ENCODE peak calls at places on chromosome 14, in four cellular contexts. S is IMR-90; C is CD8-positive, alpha-beta T cell; N is AG10803. Z is an unnamed sample.

GRCh38 chr14:23654231-23654630 is 18.1 kb downstream of the DHRS2 start:
- DNase-seq in S (no peak), C (no peak), N (no peak), Z (no peak)

GRCh38 chr14:29390046-29390841 is 537.4 kb downstream of the PRKD1 start:
- DNase-seq in S (no peak), C (no peak), N (no peak), Z (no peak)

GRCh38 chr14:68636597-68636996 is 156.3 kb downstream of the ZFP36L1 start:
- DNase-seq in S (no peak), C (no peak), N (no peak), Z (no peak)

GRCh38 chr14:25381498-25381897 is 331.6 kb upstream of the STXBP6 start:
- DNase-seq in S (no peak), C (no peak), N (no peak), Z (no peak)

GRCh38 chr14:94685166-94685581 is 73.0 kb downstream of the SERPINA3 start:
- DNase-seq in S (no peak), C (no peak), N (no peak), Z (peak; percentile 5)

GRCh38 chr14:68375371-68375770 is 417.5 kb downstream of the ZFP36L1 start:
- DNase-seq in S (no peak), C (no peak), N (no peak), Z (no peak)

GRCh38 chr14:92400579-92401444 is 77.8 kb downstream of the SLC24A4 start:
- DNase-seq in S (peak; percentile 13), C (no peak), N (peak; percentile 12), Z (peak; percentile 69)

GRCh38 chr14:101506211-101506920 is 54.9 kb upstream of the DIO3 start:
- DNase-seq in S (no peak), C (no peak), N (no peak), Z (no peak)

GRCh38 chr14:96592591-96593388 is 90.6 kb downstream of the PAPOLA start:
- DNase-seq in S (peak; percentile 17), C (peak; percentile 41), N (peak; percentile 14), Z (peak; percentile 56)

GRCh38 chr14:71751264-71751663 is 181.0 kb upstream of the RGS6 start:
- DNase-seq in S (peak; percentile 53), C (no peak), N (no peak), Z (no peak)

GRCh38 chr14:78933948-78934524 is 763.9 kb downstream of the NRXN3 start:
- DNase-seq in S (peak; percentile 49), C (no peak), N (peak; percentile 34), Z (peak; percentile 45)

GRCh38 chr14:69288001-69288771 is 28.2 kb downstream of the GALNT16 start:
- DNase-seq in S (peak; percentile 42), C (no peak), N (peak; percentile 92), Z (no peak)

GRCh38 chr14:81268016-81268416 is 47.3 kb upstream of the GTF2A1 start:
- DNase-seq in S (peak; percentile 1), C (no peak), N (no peak), Z (no peak)

GRCh38 chr14:91277546-91278382 is 33.3 kb upstream of the GPR68 start:
- DNase-seq in S (no peak), C (no peak), N (no peak), Z (no peak)

GRCh38 chr14:62776300-62776699 is 269.0 kb downstream of the KCNH5 start:
- DNase-seq in S (peak; percentile 86), C (no peak), N (no peak), Z (no peak)

GRCh38 chr14:90976076-90976475 is 84.4 kb downstream of the RPS6KA5 start:
- DNase-seq in S (no peak), C (no peak), N (no peak), Z (no peak)

GRCh38 chr14:74577247-74577947 is 34.6 kb downstream of the LTBP2 start:
- DNase-seq in S (peak; percentile 33), C (no peak), N (peak; percentile 67), Z (no peak)

GRCh38 chr14:74616507-74616906 is 4.5 kb upstream of the LTBP2 start:
- DNase-seq in S (peak; percentile 91), C (no peak), N (peak; percentile 76), Z (no peak)

GRCh38 chr14:90512332-90512951 is 115.6 kb downstream of the CALM1 start:
- DNase-seq in S (no peak), C (no peak), N (no peak), Z (no peak)

GRCh38 chr14:78341827-78342389 is 171.7 kb downstream of the NRXN3 start:
- DNase-seq in S (no peak), C (no peak), N (no peak), Z (no peak)

GRCh38 chr14:56587701-56588100 is 8.1 kb downstream of the TMEM260 start:
- DNase-seq in S (no peak), C (no peak), N (no peak), Z (no peak)

GRCh38 chr14:23669441-23669840 is 33.3 kb downstream of the DHRS2 start:
- DNase-seq in S (no peak), C (no peak), N (no peak), Z (no peak)

GRCh38 chr14:31360919-31361662 is 59.3 kb downstream of the HEATR5A start:
- DNase-seq in S (peak; percentile 64), C (no peak), N (peak; percentile 75), Z (no peak)

GRCh38 chr14:69657961-69658360 is 46.6 kb downstream of the SUSD6 start:
- DNase-seq in S (peak; percentile 42), C (no peak), N (peak; percentile 74), Z (no peak)

GRCh38 chr14:20624495-20625070 is 16.9 kb downstream of the OR6S1 start:
- DNase-seq in S (peak; percentile 60), C (no peak), N (peak; percentile 66), Z (peak; percentile 87)

GRCh38 chr14:53368714-53369191 is 215.6 kb upstream of the DDHD1 start:
- DNase-seq in S (peak; percentile 88), C (no peak), N (peak; percentile 82), Z (no peak)

GRCh38 chr14:66708262-66708661 is 200.3 kb downstream of the GPHN start:
- DNase-seq in S (no peak), C (no peak), N (no peak), Z (no peak)

GRCh38 chr14:80095623-80096022 is 115.7 kb downstream of the DIO2 start:
- DNase-seq in S (peak; percentile 85), C (no peak), N (peak; percentile 65), Z (no peak)

GRCh38 chr14:69968151-69968550 is 88.9 kb downstream of the SMOC1 start:
- DNase-seq in S (peak; percentile 43), C (no peak), N (no peak), Z (no peak)

GRCh38 chr14:53347046-53347445 is 193.9 kb upstream of the DDHD1 start:
- DNase-seq in S (no peak), C (no peak), N (no peak), Z (no peak)

GRCh38 chr14:35222324-35222723 is 69.9 kb upstream of the PSMA6 start:
- DNase-seq in S (no peak), C (no peak), N (no peak), Z (no peak)

GRCh38 chr14:92942136-92942535 is 19.2 kb downstream of the CHGA start:
- DNase-seq in S (no peak), C (no peak), N (no peak), Z (no peak)

GRCh38 chr14:96192049-96192448 is 12.6 kb upstream of the BDKRB2 start:
- DNase-seq in S (no peak), C (no peak), N (no peak), Z (no peak)

GRCh38 chr14:104743461-104744380 is 9.2 kb upstream of the SIVA1 start:
- DNase-seq in S (peak; percentile 78), C (no peak), N (peak; percentile 46), Z (no peak)

DNA sequence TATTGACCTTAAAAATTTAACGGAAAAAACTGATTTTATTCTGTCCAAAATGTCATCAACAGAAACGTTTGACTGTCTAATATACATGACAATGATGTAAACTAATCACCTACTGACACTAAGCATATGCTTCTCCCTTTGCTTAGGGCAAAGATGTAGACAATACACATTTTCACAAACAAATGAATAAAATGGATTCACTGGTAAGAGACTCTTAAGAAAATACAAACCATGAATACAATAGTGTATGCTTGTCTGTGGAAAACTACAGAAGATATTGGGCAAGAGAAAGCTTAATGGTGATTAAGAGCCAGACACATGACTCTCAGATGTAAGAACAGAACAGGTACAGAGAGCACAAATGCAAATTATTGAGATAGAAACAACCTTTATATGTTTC is 1248.7 kb downstream of the FSCB start:
- DNase-seq in S (no peak), C (no peak), N (no peak), Z (no peak)
- TF ChIP-seq CTCF in S (no peak), C (no peak), N (no peak), Z (no peak)

DNA sequence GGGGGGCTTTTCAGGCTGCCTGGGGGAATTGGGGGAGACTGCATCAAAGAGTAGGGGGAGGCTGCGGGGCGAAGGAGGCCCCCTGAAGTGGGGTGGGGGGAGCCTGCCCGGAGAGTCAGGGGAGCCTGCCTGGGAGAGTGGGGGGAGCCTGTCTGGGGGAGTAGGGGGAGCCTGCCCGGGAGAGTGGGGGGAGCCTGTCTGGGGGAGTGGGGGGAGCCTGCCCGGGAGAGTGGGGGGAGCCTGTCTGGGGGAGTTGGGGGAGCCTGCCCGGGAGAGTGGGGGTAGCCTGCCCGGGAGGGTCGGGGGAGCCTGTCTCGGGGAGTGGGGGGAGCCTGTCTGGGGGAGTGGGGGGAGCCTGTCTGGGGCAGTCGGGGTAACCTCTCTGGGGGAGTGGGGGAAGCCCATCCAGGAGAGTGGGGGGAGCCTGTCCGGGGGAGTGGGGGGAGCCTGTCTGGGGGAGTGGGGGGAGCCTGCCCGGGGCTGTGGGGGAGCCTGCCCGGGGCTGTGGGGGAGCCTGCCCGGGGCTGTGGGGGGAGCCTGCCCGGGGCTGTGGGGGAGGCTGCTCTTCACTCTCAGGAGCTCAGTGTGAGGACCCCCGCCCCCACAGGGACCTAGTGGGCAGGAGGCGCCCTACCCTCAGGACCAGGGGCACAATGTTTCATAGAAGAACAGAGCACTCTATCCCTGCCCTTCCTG is 6.5 kb upstream of the DEGS2 start:
- DNase-seq in S (no peak), C (no peak), N (no peak), Z (no peak)
- H3K4me3 ChIP-seq in S (no peak overlapping the region), C (peak overlapping the region; percentile 40), N (peak overlapping the region; percentile 36), Z (no peak overlapping the region)

GRCh38 chr14:47442206-47442605 is 233.2 kb downstream of the MDGA2 start:
- DNase-seq in S (no peak), C (no peak), N (no peak), Z (no peak)
- TF ChIP-seq CTCF in S (no peak), C (no peak), N (no peak), Z (no peak)

GRCh38 chr14:55288439-55288838 is 17.2 kb downstream of the FBXO34 start:
- DNase-seq in S (no peak), C (no peak), N (no peak), Z (no peak)
- H3K4me3 ChIP-seq in S (no peak overlapping the region), C (no peak overlapping the region), N (no peak overlapping the region), Z (no peak overlapping the region)

DNA sequence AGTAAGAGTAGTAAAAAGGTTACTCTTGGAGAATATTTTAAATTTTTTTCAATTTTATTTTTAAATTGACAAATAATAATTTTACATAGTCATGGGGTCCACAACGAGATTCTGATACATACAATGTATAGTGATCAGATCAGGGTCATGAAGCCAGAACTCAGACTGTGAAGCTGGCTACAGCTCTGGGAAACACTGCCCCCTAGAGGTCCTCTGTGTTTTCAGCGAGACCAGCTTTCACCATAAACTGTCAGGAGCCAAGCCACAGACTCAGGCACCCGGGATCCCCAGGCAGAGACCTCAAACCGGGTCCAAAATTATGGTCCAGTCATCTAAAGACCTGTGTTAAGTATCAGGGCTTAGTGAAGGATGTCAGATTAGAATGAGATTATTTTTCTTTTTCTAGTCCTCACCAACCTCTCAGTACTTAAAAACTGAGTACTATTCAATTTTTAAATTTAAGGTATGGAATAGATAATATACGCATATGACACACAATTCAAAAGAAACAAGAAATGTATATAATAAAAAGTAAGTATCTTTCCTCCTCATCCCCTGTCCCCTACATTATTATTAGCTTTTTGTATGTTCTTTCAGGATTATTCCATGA is 397.1 kb downstream of the MDGA2 start:
- DNase-seq in S (no peak), C (no peak), N (no peak), Z (peak; percentile 9)
- TF ChIP-seq CTCF in S (peak; percentile 25), C (no peak), N (peak; percentile 37), Z (peak; percentile 50)